ENCODE peak calls at places on chromosomes 11 and 22, in four cellular contexts. B is GM12878, S is H1, L is GM12891. P is an unnamed sample.

GRCh38 chr22:39470462-39471335 is 13.9 kb downstream of the MGAT3 start:
- DNase-seq in S (no peak), L (no peak), B (no peak), P (no peak)

GRCh38 chr22:24517446-24517845 is 22.3 kb downstream of the UPB1 start:
- DNase-seq in S (no peak), L (no peak), B (no peak), P (no peak)

GRCh38 chr11:29527391-29527936 is 489.4 kb downstream of the KCNA4 start:
- DNase-seq in B (no peak), S (no peak), L (no peak), P (no peak)

GRCh38 chr11:129226207-129226798 is 34.2 kb upstream of the ARHGAP32 start:
- DNase-seq in S (no peak), L (no peak), B (no peak), P (no peak)

GRCh38 chr22:42412744-42413220 is 19.4 kb downstream of the NFAM1 start:
- DNase-seq in B (no peak), L (no peak), S (peak), P (no peak)

GRCh38 chr11:120747801-120748484 is 236.4 kb downstream of the GRIK4 start:
- DNase-seq in L (no peak), B (no peak), S (no peak), P (no peak)

GRCh38 chr11:44848203-44848962 is 102.3 kb downstream of the TP53I11 start:
- DNase-seq in L (no peak), S (no peak), B (no peak), P (no peak)

GRCh38 chr11:67996622-67997459 is 7.1 kb downstream of the UNC93B1 start:
- DNase-seq in S (peak), L (no peak), B (no peak), P (peak)

GRCh38 chr22:23822101-23822671 is 16.6 kb downstream of the DERL3 start:
- DNase-seq in L (no peak), B (no peak), S (no peak), P (no peak)

DNA sequence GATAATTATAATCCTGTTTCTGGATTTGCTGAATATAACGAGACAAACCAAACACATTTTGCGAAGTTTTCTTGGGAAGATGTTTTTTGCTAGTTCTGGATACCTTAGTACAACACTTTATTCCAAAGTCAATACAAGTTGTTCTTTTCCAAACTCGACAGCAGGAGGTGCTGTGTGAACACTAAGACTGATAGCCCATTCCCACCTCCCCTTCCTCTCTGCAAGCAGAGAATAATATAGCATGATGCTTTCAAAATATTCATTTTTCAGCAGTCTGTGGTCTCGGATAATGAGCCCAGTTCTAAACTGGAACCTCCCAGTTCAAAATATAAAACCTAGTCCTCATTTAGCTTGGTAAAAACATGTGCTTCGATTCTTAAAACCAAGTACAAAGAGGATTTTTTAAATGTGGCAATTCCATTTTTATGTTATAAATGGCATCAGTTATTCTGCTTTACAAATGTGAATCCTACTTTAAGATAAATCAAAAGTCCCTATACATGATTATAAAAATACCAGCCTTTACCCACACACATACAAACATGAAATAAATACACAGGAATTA is 129.1 kb downstream of the DCDC1 start:
- DNase-seq in S (no peak), B (no peak), L (no peak), P (no peak)
- TF ChIP-seq TAF1 in S (no peak), B (no peak), L (no peak), P (no peak)

DNA sequence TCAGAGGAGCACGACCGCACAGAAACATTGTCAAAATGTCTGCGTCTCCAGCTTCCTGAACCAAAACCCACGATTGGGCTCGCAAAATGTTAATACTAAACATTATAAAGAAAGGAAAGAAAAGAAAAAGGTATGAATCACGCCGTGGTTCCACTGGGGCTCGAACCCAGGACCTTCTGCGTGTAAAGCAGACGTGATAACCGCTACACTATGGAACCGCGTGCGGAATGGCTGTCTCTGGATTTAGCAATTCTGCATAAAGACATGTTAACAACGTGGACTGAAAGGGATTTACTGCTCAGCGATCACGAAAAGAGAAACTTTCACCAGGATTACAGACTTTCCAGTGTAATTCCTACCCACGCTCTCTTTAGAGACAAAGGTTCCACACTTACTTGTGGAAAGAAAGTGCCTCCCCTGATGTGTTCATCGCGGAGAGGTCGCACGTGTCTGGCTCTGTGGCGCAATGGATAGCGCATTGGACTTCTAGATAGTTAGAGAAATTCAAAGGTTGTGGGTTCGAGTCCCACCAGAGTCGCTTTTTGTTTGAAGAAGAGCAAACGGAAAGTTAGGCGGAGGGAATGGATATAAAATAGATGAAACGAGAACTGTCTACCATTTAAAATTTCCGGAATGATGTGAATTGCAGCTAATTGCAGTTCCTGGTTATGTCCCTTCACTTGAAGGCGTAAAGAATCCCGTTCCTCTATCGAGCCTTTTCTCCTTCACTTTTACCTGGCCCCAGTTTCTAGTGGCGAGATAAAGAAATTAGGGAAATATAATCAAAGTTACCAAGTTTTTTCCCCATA is 39.7 kb downstream of the OR4D9 start:
- DNase-seq in B (peak), S (peak), L (no peak), P (no peak)
- TF ChIP-seq POLR2AphosphoS5 in B (no peak), S (no peak), L (no peak), P (no peak)

GRCh38 chr11:702731-703461 is 3.1 kb upstream of the EPS8L2 start:
- DNase-seq in B (no peak), S (no peak), L (no peak), P (no peak)
- TF ChIP-seq POLR2A in B (no peak), S (no peak), L (no peak), P (no peak)

DNA sequence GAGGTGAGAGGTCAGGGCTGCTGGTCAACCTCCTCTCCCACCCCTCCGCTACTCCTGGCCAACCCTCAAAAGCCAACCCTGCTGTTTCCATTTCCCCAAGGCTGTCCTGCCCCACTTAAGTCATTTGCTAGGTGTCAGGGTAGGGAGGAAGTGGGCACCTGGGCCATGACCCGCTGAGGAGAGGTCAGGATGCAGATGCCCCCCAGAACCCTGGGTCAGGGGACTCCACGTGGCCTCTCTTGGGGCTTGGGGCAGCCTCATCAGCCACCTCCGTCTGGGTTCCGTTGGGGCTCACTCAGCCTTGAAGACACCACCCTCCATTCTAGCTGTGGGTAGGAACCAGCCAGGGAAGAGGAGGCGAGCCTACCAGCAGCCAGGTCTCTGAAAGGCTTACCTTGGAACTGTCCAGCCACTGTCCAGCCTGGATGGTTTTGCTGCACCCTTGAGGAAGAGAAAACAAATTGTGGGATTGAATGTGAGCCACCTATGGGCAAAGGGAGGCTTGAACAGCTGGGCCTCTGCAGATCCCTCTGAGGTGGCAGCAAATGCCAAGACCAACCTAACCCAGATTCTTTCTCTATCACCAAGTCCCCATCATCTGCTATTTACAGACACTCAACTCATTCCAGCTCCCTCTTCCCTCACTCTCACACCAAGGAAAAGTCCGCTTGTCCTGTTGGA is 2.5 kb downstream of the APOL4 start:
- DNase-seq in L (no peak), S (no peak), B (no peak), P (no peak)
- TF ChIP-seq TAF1 in L (no peak), S (no peak), B (no peak), P (no peak)

GRCh38 chr11:65169164-65169641 is 830 bp upstream of the SPDYC start:
- DNase-seq in B (no peak), S (no peak), L (no peak), P (no peak)
- TF ChIP-seq POLR2AphosphoS5 in B (no peak), S (no peak), L (peak), P (no peak)

GRCh38 chr11:104325093-104325492 is 161.1 kb upstream of the PDGFD start:
- DNase-seq in S (no peak), B (no peak), L (no peak), P (no peak)
- TF ChIP-seq POLR2A in S (no peak), B (no peak), L (no peak), P (no peak)

GRCh38 chr22:32000171-32000570 is 42.9 kb upstream of the SLC5A1 start:
- DNase-seq in B (no peak), L (no peak), S (no peak), P (no peak)

GRCh38 chr22:31995807-31996206 is 47.3 kb upstream of the SLC5A1 start:
- DNase-seq in L (no peak), B (no peak), S (no peak), P (no peak)

GRCh38 chr22:31998784-31999435 is 44.2 kb upstream of the SLC5A1 start:
- DNase-seq in L (no peak), B (no peak), S (no peak), P (no peak)

DNA sequence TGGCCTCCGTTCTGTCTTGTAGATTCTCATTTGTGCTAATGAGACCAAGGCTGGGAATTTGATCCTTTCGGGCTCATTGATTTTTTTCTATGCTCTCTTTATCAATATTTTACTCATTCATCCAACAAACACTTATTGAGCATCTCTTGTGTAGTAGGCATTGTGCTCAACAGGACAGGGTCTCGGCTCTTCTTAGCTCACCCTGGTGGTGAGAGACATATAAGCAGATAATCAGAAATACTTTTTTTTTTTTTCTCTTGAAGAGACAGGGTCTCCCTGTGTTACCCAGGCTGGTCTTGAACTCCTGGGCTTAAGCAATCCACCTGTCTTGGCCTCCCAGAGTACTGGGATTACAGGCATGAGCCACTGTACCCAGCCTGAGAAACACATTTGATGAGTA is 48.0 kb upstream of the SLC5A1 start:
- DNase-seq in L (no peak), B (no peak), S (no peak), P (no peak)
- TF ChIP-seq TAF1 in L (no peak), B (no peak), S (no peak), P (no peak)

GRCh38 chr11:122002047-122002446 is 114.0 kb downstream of the BLID start:
- DNase-seq in L (no peak), B (no peak), S (no peak), P (no peak)
- TF ChIP-seq POLR2AphosphoS5 in L (no peak), B (no peak), S (no peak), P (no peak)

DNA sequence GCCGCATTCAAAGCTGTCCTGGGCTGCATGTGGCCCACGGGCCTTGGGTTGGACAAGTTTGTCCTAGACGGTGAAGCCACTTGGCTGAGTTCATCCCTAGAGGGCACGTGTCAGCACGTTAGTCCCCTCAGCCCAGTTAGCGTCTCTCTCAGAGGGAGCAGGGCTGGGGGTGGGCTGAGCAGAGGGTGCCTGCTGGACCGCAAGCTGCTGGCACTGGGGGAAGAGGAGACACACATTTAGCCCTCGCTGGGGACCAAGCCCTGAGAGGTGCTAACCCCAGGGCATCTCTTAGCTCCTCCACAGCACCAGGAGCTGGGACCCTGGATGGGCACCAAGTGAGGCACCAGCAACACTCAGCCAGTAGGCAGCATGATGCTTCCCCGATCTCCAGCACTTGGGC is 107.0 kb downstream of the SHANK2 start:
- DNase-seq in L (no peak), S (no peak), B (no peak), P (no peak)
- TF ChIP-seq POLR2A in L (no peak), S (no peak), B (no peak), P (no peak)

GRCh38 chr11:82995276-82995675 is 76.4 kb downstream of the RAB30 start:
- DNase-seq in L (no peak), S (no peak), B (no peak), P (no peak)

GRCh38 chr11:82995754-82996398 is 75.8 kb downstream of the RAB30 start:
- DNase-seq in S (no peak), B (no peak), L (no peak), P (no peak)

GRCh38 chr11:82998697-82999096 is 73.0 kb downstream of the RAB30 start:
- DNase-seq in B (no peak), S (no peak), L (no peak), P (no peak)

GRCh38 chr11:82999232-82999631 is 72.5 kb downstream of the RAB30 start:
- DNase-seq in S (no peak), L (no peak), B (no peak), P (no peak)

DNA sequence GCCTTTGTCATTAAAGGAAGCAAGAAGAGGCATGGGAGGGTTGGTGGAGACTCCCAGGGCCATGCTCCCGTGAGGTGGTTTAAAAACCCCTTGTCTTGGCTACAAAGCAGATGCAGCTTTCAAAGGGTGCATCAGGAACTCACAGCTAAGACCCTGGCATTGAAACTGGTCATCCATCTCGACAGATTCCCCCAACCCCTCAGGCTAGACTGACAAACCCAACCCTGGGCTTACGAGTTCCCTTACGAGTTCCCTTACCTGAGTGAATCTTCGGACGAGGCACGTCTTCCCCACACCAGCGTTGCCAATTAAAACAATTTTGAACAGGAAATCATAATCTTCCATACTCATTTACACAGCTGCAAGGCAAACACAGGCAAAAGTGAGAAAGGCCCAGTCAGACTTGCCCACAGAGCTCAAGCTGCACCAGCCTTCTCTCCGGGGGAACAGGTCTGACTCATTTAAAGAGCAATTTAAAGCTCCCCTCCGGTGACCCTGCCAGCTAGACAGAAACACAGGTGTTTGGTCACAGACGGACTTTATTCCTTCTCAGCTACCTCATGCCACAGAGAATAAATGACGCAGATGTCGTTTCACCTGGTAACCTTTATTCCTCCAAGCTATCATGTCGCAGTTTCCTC is 74.6 kb downstream of the RAB30 start:
- DNase-seq in B (peak), L (peak), S (no peak), P (peak)
- TF ChIP-seq TAF1 in B (no peak), L (no peak), S (no peak), P (no peak)

P was measured in GM12892.